ENCODE peak calls at places on chromosomes 16 and 17, in eight cellular contexts. P, D, A, K, R, T, C and B are unnamed samples.
A peak's percentile ranks its signal among the peaks of the same experiment; 100 is the strongest.

GRCh38 chr16:20904507-20905079 is 4.0 kb downstream of the LYRM1 start:
- ATAC-seq in K (peak; percentile 14), R (no peak), T (peak; percentile 31), C (no peak), D (no peak), P (no peak), A (peak; percentile 6), B (no peak)

GRCh38 chr17:68305132-68305531 is 13.8 kb downstream of the ARSG start:
- ATAC-seq in K (no peak), C (no peak), P (no peak), D (no peak), R (peak; percentile 50), T (no peak), A (no peak), B (no peak)

GRCh38 chr17:49939318-49939717 is 29.7 kb upstream of the DLX4 start:
- ATAC-seq in K (no peak), R (no peak), D (no peak), C (no peak), A (no peak), P (no peak), T (no peak), B (no peak)

GRCh38 chr17:73835605-73836004 is 191.4 kb upstream of the SDK2 start:
- ATAC-seq in R (no peak), C (no peak), P (no peak), D (peak; percentile 25), T (no peak), A (no peak), K (no peak), B (no peak)

GRCh38 chr16:11263737-11264136 is 5.4 kb downstream of the TNP2 start:
- ATAC-seq in P (no peak), C (no peak), T (no peak), R (no peak), K (no peak), A (no peak), D (peak; percentile 80), B (no peak)

GRCh38 chr17:68020451-68020779 is 15.1 kb upstream of the KPNA2 start:
- ATAC-seq in P (peak; percentile 51), R (peak; percentile 64), C (no peak), D (no peak), T (peak; percentile 15), K (peak; percentile 31), A (no peak), B (peak; percentile 4)

GRCh38 chr16:85947511-85948509 is 48.8 kb downstream of the IRF8 start:
- ATAC-seq in K (no peak), C (no peak), D (peak; percentile 67), T (no peak), A (no peak), P (peak; percentile 36), R (peak; percentile 37), B (no peak)

GRCh38 chr17:47235923-47236322 is 17.7 kb upstream of the ITGB3 start:
- ATAC-seq in D (no peak), C (no peak), R (no peak), P (no peak), K (no peak), T (no peak), A (no peak), B (no peak)

GRCh38 chr17:61635913-61636432 is 45.0 kb upstream of the NACA2 start:
- ATAC-seq in D (no peak), A (peak; percentile 73), T (peak; percentile 80), K (no peak), R (peak; percentile 53), C (no peak), P (peak; percentile 54), B (no peak)

GRCh38 chr16:48003226-48003907 is 152.4 kb downstream of the ABCC12 start:
- ATAC-seq in P (no peak), R (no peak), A (no peak), D (no peak), K (no peak), C (no peak), T (peak; percentile 34), B (no peak)

GRCh38 chr16:75566889-75567255 is 693 bp downstream of the GABARAPL2 start:
- ATAC-seq in K (no peak), T (peak; percentile 21), C (no peak), P (peak; percentile 58), R (peak; percentile 25), A (peak; percentile 10), D (no peak), B (no peak)

GRCh38 chr17:74297941-74298340 is 23.9 kb downstream of the DNAI2 start:
- ATAC-seq in K (no peak), D (no peak), C (no peak), A (peak; percentile 76), R (no peak), P (no peak), T (no peak), B (no peak)

GRCh38 chr17:76868669-76869208 is 535 bp downstream of the MGAT5B start:
- ATAC-seq in P (no peak), A (peak; percentile 6), R (no peak), D (no peak), K (peak; percentile 22), C (no peak), T (peak; percentile 0), B (peak; percentile 13)

GRCh38 chr17:79080349-79080748 is 5.7 kb downstream of the ENGASE start:
- ATAC-seq in D (no peak), C (no peak), A (no peak), T (no peak), R (no peak), K (no peak), P (no peak), B (no peak)

GRCh38 chr16:19698480-19699465 is 19.3 kb downstream of the KNOP1 start:
- ATAC-seq in T (no peak), K (no peak), R (peak; percentile 74), D (no peak), P (no peak), C (no peak), A (no peak), B (peak; percentile 19)

DNA sequence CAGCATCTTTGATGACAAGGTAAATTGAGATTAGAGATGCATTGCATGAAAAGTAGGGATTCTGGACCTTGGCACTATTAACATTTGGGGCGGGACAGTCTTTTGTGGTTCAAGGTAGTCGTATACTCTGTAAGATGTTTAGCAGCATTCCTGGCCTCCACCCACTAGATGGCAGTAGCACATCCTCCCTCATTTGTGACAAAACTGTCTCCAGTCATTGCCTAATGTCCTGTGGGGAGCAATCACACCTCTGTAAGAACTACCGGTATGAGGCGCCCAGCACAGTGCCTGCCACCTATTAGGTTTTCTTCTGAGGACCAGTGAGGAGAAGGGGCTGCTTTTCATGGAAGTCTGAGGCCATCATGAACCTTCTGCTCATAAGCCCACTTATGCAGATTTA is 180.8 kb downstream of the RBFOX1 start:
- ATAC-seq in P (peak; percentile 72), T (no peak), R (no peak), C (no peak), A (no peak), D (no peak), K (no peak), B (no peak)
- H3K4me3 ChIP-seq in P (no peak overlapping the region), T (no peak overlapping the region), R (no peak overlapping the region), C (no peak overlapping the region), A (no peak overlapping the region), D (no peak overlapping the region), K (no peak overlapping the region), B (no peak overlapping the region)

DNA sequence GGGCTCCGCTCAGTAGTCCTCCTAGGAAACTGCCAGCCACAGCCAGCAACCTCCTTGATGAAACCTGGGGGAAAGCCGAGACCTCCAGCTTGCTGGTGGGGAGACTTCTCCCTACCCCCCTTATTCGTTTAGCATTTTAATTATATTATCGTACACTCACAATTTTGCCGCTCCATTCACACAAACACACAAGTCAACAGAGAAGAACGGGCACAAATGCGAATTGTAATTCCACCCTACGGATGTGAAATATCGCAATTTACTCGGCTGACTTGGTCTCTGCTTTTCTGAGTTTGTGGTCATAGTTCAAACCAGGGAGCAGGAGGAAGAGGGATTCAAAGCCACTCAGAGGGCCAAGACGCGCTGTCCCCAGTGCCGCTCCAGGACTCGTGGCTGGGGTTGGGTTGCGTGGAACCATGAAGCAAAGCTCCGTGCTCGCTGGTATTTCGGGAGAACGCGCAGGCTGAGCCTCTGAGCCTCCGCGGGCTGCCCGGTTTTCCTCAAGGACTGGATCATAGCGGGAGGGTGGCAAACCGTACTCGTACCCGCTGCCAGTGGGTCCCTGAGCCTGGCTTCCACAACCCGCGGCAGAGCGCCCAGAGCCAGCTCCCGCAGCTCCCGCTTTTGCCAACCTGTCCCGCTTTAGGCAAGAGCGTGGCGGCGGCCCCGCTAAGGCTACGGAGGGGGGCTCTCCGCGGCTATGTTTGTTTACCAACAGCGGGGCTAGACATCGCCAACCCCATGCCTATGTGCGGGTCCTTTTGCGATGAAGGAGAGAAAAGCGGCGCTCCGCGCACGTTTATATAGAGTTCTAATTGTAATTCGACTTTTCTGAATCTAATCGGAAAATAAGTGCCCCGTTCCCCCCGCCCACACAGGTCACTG is 2.0 kb downstream of the LHX1 start:
- ATAC-seq in P (no peak), R (no peak), A (no peak), D (no peak), K (no peak), C (no peak), T (no peak), B (no peak)
- H3K4me3 ChIP-seq in P (no peak overlapping the region), R (no peak overlapping the region), A (no peak overlapping the region), D (no peak overlapping the region), K (no peak overlapping the region), C (no peak overlapping the region), T (no peak overlapping the region), B (no peak overlapping the region)

GRCh38 chr16:2458887-2459646 is 842 bp upstream of the TEDC2 start:
- ATAC-seq in A (peak; percentile 2), P (no peak), C (no peak), D (no peak), T (peak; percentile 8), R (no peak), K (no peak), B (no peak)

GRCh38 chr16:2460391-2460713 is 443 bp downstream of the TEDC2 start:
- ATAC-seq in T (no peak), D (no peak), P (no peak), C (no peak), A (no peak), R (no peak), K (no peak), B (no peak)

GRCh38 chr16:2462031-2462866 is 2.3 kb downstream of the TEDC2 start:
- ATAC-seq in P (no peak), A (no peak), C (no peak), D (no peak), T (no peak), K (no peak), R (no peak), B (no peak)

GRCh38 chr16:2459647-2460390 is at the start of gene TEDC2:
- ATAC-seq in C (peak; percentile 97), P (peak; percentile 96), T (peak; percentile 91), A (peak; percentile 89), K (peak; percentile 99), R (peak; percentile 98), D (peak; percentile 99), B (peak; percentile 98)

GRCh38 chr16:2460916-2461315 is 1.0 kb downstream of the TEDC2 start:
- ATAC-seq in P (no peak), D (no peak), A (no peak), K (no peak), T (no peak), C (no peak), R (no peak), B (no peak)
- H3K4me3 ChIP-seq in P (peak overlapping the region; percentile 77), D (no peak overlapping the region), A (peak overlapping the region; percentile 74), K (no peak overlapping the region), T (peak overlapping the region; percentile 64), C (no peak overlapping the region), R (no peak overlapping the region), B (no peak overlapping the region)

DNA sequence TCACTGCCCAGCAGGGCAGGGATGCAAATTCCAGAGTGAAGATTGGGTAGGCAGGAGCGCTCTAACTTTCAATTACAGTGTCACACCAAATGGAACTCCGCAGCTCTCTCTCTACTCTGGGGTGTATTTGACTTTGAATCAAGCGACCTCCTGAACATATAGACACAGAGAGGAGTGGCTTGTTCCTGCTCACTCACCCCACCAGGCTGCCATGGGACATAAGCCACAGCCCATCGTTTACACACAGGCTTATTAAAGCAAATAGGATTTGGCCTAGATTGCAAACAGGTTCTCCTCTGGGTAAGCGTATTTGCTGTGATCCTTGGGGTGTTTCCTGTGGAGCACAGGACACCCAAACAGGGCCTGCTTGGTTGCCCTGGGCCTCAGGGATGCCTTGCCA is 281.6 kb upstream of the CCL2 start:
- ATAC-seq in C (no peak), P (no peak), K (no peak), A (no peak), D (no peak), R (no peak), T (no peak), B (no peak)
- H3K4me3 ChIP-seq in C (no peak overlapping the region), P (no peak overlapping the region), K (no peak overlapping the region), A (no peak overlapping the region), D (no peak overlapping the region), R (no peak overlapping the region), T (no peak overlapping the region), B (no peak overlapping the region)